ENCODE peak calls at places on chromosomes 4 and X, in six cellular contexts. O is A673; S is thoracic aorta; Q is naive thymus-derived CD4-positive, alpha-beta T cell; F is adrenal gland; K is fibroblast of lung. Y is an unnamed sample.

GRCh38 chrX:135086197-135086854 is 34.0 kb downstream of the ETDB start:
- DNase-seq in F (no peak), K (peak), S (no peak), O (peak), Q (peak), Y (no peak)

GRCh38 chrX:12947545-12948235 is 27.2 kb upstream of the TMSB4X start:
- DNase-seq in F (no peak), S (no peak), O (no peak), Q (no peak), K (no peak), Y (no peak)

GRCh38 chr4:155179216-155179615 is 29.2 kb upstream of the NPY2R start:
- DNase-seq in O (peak), S (no peak), F (no peak), Q (no peak), K (peak), Y (no peak)

GRCh38 chr4:140717313-140717712 is 38.9 kb downstream of the TBC1D9 start:
- DNase-seq in O (peak), K (no peak), Q (no peak), S (no peak), F (no peak), Y (no peak)

GRCh38 chr4:39987505-39987904 is 9.8 kb upstream of the PDS5A start:
- DNase-seq in Q (no peak), K (no peak), F (no peak), O (no peak), S (no peak), Y (no peak)

GRCh38 chr4:105808459-105809041 is 86.7 kb upstream of the NPNT start:
- DNase-seq in Q (no peak), F (peak), K (peak), S (peak), O (no peak), Y (no peak)

GRCh38 chrX:112520124-112520523 is 159.6 kb downstream of the LHFPL1 start:
- DNase-seq in S (no peak), K (no peak), O (no peak), F (no peak), Q (no peak), Y (no peak)

GRCh38 chr4:20393486-20394100 is 141.9 kb downstream of the SLIT2 start:
- DNase-seq in S (no peak), F (no peak), K (no peak), Q (no peak), O (peak), Y (no peak)

GRCh38 chrX:138925330-138925729 is 213.8 kb upstream of the FGF13 start:
- DNase-seq in O (peak), S (no peak), K (peak), Q (no peak), F (peak), Y (no peak)

GRCh38 chr4:160129439-160129838 is 1026.6 kb downstream of the RAPGEF2 start:
- DNase-seq in Q (no peak), K (no peak), S (no peak), O (no peak), F (no peak), Y (no peak)

GRCh38 chr4:167614866-167615265 is 380.6 kb upstream of the SPOCK3 start:
- DNase-seq in K (peak), Q (no peak), O (no peak), F (no peak), S (no peak), Y (no peak)

GRCh38 chr4:54607067-54607466 is 50.7 kb upstream of the KIT start:
- DNase-seq in F (no peak), Q (no peak), S (no peak), O (no peak), K (no peak), Y (no peak)

GRCh38 chr4:166481014-166481507 is 608.0 kb downstream of the TLL1 start:
- DNase-seq in O (no peak), F (no peak), K (no peak), S (no peak), Q (no peak), Y (no peak)

GRCh38 chrX:44400588-44400987 is 57.1 kb upstream of the EFHC2 start:
- DNase-seq in K (peak), O (peak), Q (no peak), S (no peak), F (no peak), Y (no peak)

GRCh38 chr4:102787096-102787867 is 26.5 kb upstream of the MANBA start:
- DNase-seq in F (no peak), S (no peak), O (peak), K (peak), Q (no peak), Y (no peak)

GRCh38 chr4:4919926-4920325 is 60.5 kb downstream of the MSX1 start:
- DNase-seq in K (no peak), F (no peak), Q (no peak), O (no peak), S (no peak), Y (no peak)

GRCh38 chr4:112885897-112886296 is 163.6 kb upstream of the ANK2 start:
- DNase-seq in K (no peak), F (no peak), Q (no peak), S (no peak), O (no peak), Y (no peak)

GRCh38 chrX:107730991-107731766 is 44.4 kb downstream of the TSC22D3 start:
- DNase-seq in O (no peak), Q (no peak), F (no peak), K (no peak), S (no peak), Y (no peak)

GRCh38 chrX:153736871-153737441 is 12.3 kb downstream of the ABCD1 start:
- DNase-seq in K (no peak), Q (no peak), S (no peak), F (no peak), O (no peak), Y (no peak)

GRCh38 chr4:104591505-104591904 is 96.8 kb upstream of the CXXC4 start:
- DNase-seq in F (no peak), K (peak), O (peak), S (no peak), Q (no peak), Y (peak)

GRCh38 chr4:1191621-1192020 is 19.2 kb upstream of the SPON2 start:
- DNase-seq in Q (no peak), K (no peak), O (no peak), S (no peak), F (peak), Y (peak)
- H3K27ac ChIP-seq in Q (no peak), K (peak), O (no peak), S (peak), F (no peak), Y (no peak)

DNA sequence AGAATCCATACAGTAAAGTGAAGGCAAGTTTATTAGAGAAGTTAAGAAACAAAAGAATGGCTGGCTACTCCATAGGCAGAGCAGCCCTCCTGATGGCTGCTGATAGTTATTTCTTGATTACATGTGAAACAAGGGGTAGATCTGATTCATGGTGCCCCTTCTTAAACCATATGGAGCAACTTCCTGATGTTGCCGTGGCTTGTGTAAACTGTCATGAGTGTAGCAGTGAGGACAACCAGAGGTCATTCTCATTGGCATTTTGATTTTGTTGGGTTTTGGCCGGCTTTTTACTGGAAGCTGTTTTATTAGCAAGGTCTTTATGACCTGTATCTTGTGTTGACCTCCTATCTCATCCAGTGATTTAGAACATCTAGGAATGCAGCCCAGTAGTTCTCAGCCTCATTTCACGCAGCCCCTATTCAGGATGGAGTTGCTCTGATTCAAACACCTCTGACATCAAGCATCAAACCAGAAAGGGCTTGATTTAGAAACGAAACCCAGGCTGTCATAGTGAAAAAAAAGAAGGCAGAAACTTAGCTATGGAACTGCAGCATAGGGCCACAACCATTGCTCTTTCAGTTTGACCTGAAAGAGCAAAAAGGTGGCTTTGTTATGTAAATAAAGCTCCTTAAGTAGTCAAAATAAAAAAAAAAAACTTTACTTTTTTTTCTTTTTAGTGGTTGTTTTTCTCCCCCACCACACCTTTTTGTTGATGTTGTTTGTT is 37.8 kb downstream of the SPCS3 start:
- DNase-seq in O (no peak), S (no peak), K (peak), Q (no peak), F (no peak), Y (no peak)
- H3K27ac ChIP-seq in O (no peak), S (no peak), K (no peak), Q (no peak), F (no peak), Y (no peak)

GRCh38 chr4:108644237-108644636 is 6.2 kb upstream of the OSTC start:
- DNase-seq in F (no peak), S (no peak), K (no peak), Q (no peak), O (peak), Y (no peak)

GRCh38 chr4:108650212-108651067 is at the start of gene OSTC:
- DNase-seq in K (peak), Q (peak), F (peak), O (peak), S (peak), Y (peak)

GRCh38 chr4:108646706-108647105 is 3.7 kb upstream of the OSTC start:
- DNase-seq in Q (no peak), K (no peak), O (no peak), S (no peak), F (no peak), Y (no peak)

GRCh38 chr4:108651068-108651794 is 832 bp downstream of the OSTC start:
- DNase-seq in O (peak), K (peak), S (no peak), Q (no peak), F (no peak), Y (no peak)

DNA sequence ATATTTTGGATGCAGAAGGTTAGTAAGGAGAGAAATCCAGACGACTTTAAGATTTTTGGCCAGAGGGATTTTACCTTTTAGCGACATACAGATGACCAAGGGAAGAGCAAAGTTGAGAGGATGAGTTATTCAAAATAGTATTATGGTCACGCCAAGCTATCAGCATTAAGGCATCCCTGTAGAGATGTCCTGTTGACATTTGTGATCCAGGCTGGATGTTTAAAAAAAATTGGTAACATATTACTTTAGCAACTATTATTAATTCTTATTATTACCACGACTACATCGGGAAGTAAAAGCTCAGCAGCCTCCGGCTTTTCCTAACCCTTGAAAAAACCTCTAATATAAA is 562 bp upstream of the OSTC start:
- DNase-seq in F (no peak), K (no peak), S (no peak), O (no peak), Q (no peak), Y (no peak)
- H3K27ac ChIP-seq in F (no peak), K (peak), S (peak), O (peak), Q (peak), Y (no peak)

GRCh38 chr4:165328708-165329107 is 1.2 kb downstream of the MSMO1 start:
- DNase-seq in F (no peak), Q (no peak), O (peak), K (no peak), S (no peak), Y (no peak)

GRCh38 chr4:165328101-165328425 is 594 bp downstream of the MSMO1 start:
- DNase-seq in F (no peak), Q (no peak), O (no peak), K (no peak), S (no peak), Y (no peak)

GRCh38 chr4:165327211-165328100 is at the start of gene MSMO1:
- DNase-seq in O (peak), Q (peak), F (peak), S (peak), K (peak), Y (peak)

GRCh38 chr4:165325732-165326512 is 1.5 kb upstream of the MSMO1 start:
- DNase-seq in K (peak), S (no peak), F (no peak), O (peak), Q (no peak), Y (no peak)

GRCh38 chr4:165326831-165327210 is 648 bp upstream of the MSMO1 start:
- DNase-seq in F (peak), K (peak), Q (peak), S (no peak), O (no peak), Y (peak)
- H3K27ac ChIP-seq in F (peak), K (peak), Q (peak), S (peak), O (peak), Y (peak)

GRCh38 chr4:181662383-181662782 is 580.8 kb upstream of the TENM3 start:
- DNase-seq in O (no peak), Q (no peak), F (no peak), S (no peak), K (peak), Y (no peak)
- H3K27ac ChIP-seq in O (no peak), Q (no peak), F (no peak), S (no peak), K (no peak), Y (no peak)

GRCh38 chr4:83484500-83485431 is at the start of gene ABRAXAS1:
- DNase-seq in O (peak), F (peak), K (peak), Q (peak), S (peak), Y (peak)
- H3K27ac ChIP-seq in O (peak), F (peak), K (peak), Q (peak), S (peak), Y (peak)

GRCh38 chr4:37892641-37893040 is 1.8 kb downstream of the TBC1D1 start:
- DNase-seq in K (no peak), F (no peak), O (no peak), Q (peak), S (no peak), Y (no peak)

GRCh38 chr4:37893164-37893563 is 2.3 kb downstream of the TBC1D1 start:
- DNase-seq in O (no peak), K (no peak), Q (no peak), F (no peak), S (no peak), Y (no peak)

GRCh38 chr4:37891221-37892159 is 606 bp downstream of the TBC1D1 start:
- DNase-seq in S (no peak), K (peak), O (no peak), F (peak), Q (peak), Y (peak)

GRCh38 chr4:37889849-37890500 is 909 bp upstream of the TBC1D1 start:
- DNase-seq in Q (no peak), F (peak), K (no peak), O (peak), S (no peak), Y (peak)

GRCh38 chr4:37890501-37891220 is at the start of gene TBC1D1:
- DNase-seq in F (peak), O (peak), S (no peak), K (no peak), Q (peak), Y (peak)
- H3K27ac ChIP-seq in F (no peak), O (no peak), S (peak), K (no peak), Q (peak), Y (peak)

DNA sequence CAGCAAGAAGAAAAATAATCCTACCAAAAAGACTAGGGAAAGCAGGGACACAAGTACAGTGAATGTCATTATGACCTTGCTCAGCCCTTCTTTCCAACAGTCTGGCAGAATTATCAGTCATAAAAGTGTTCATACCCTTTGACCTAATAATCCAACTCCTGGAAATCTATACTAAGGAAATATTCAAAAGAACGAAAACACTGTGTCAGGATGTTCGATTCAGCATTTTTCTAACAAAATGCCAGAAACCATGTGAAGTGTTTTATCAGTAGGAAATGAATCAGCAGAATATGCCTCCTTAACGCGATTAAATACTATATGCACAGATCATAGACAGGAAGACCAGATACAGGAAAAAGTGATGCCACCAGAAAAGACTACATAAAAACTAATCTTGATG is 16.2 kb upstream of the S100G start:
- DNase-seq in F (no peak), Q (no peak), S (no peak), K (peak), O (peak), Y (no peak)
- H3K27ac ChIP-seq in F (no peak), Q (no peak), S (no peak), K (no peak), O (peak), Y (no peak)

DNA sequence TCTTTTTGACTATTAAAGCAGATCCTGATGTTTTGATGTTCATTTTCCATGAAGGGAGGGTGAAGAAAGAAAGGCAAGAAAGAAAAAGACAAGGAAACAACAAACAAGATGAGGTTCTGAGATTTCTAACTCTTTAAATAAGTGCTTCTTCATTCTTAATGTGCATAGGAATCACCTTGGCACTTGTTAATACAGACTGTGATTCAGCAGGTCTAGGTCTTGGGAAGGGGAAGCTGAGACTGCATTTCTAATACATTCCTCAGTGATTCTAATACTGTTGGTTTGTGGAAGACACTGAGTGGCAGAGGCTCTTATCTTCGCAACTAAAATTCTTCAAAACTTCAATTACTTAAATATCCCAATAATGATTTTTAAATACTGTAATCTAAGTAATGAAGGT is 95.2 kb upstream of the NAP1L5 start:
- DNase-seq in F (no peak), K (no peak), Q (no peak), O (no peak), S (no peak), Y (no peak)
- H3K27ac ChIP-seq in F (no peak), K (no peak), Q (no peak), O (no peak), S (peak), Y (no peak)